ENCODE peak calls at places on chromosomes 1 and 21, in six cellular contexts. B is CD8-positive, alpha-beta T cell; F is tibial nerve; V is body of pancreas; D is neural progenitor cell; S is GM23248. O is an unnamed sample. For H3K4me1, the result is how much of the 10 kb centered on the place peaks cover.

GRCh38 chr1:46721204-46721603 is 2.3 kb upstream of the EFCAB14 start:
- DNase-seq in B (no peak), F (no peak), V (no peak), D (no peak), S (no peak), O (no peak)

GRCh38 chr1:154154534-154155181 is at the start of gene NUP210L:
- DNase-seq in B (no peak), F (peak), V (peak), D (peak), S (peak), O (no peak)

GRCh38 chr1:53343831-53344668 is 16.2 kb upstream of the LRP8 start:
- DNase-seq in B (no peak), F (no peak), V (no peak), D (no peak), S (peak), O (no peak)

GRCh38 chr1:1162597-1163537 is 10.8 kb upstream of the TTLL10 start:
- DNase-seq in B (no peak), F (no peak), V (peak), D (no peak), S (no peak), O (peak)

GRCh38 chr1:53375440-53375839 is 47.6 kb upstream of the LRP8 start:
- DNase-seq in B (no peak), F (no peak), V (no peak), D (no peak), S (no peak), O (no peak)

GRCh38 chr1:35883681-35884155 is 709 bp downstream of the AGO1 start:
- DNase-seq in B (peak), F (no peak), V (peak), D (peak), S (peak), O (peak)

GRCh38 chr1:92826792-92827191 is 5.0 kb upstream of the RPL5 start:
- DNase-seq in B (no peak), F (no peak), V (no peak), D (no peak), S (peak), O (no peak)

GRCh38 chr1:11787804-11788436 is 17.8 kb downstream of the MTHFR start:
- DNase-seq in B (no peak), F (no peak), V (no peak), D (peak), S (no peak), O (no peak)

GRCh38 chr1:177811461-177811860 is 158.4 kb downstream of the SEC16B start:
- DNase-seq in B (no peak), F (no peak), V (no peak), D (no peak), S (no peak), O (no peak)

GRCh38 chr21:40386301-40386911 is 460.6 kb downstream of the DSCAM start:
- DNase-seq in B (no peak), F (peak), V (peak), D (peak), S (peak), O (peak)

GRCh38 chr1:161001537-161001936 is 19.4 kb downstream of the F11R start:
- DNase-seq in B (no peak), F (no peak), V (no peak), D (no peak), S (peak), O (no peak)

GRCh38 chr1:195005338-195005737 is 1602.9 kb downstream of the KCNT2 start:
- DNase-seq in B (no peak), F (no peak), V (no peak), D (no peak), S (no peak), O (no peak)

GRCh38 chr1:247156787-247157232 is 15.0 kb downstream of the ZNF124 start:
- DNase-seq in B (no peak), F (no peak), V (no peak), D (no peak), S (peak), O (no peak)

GRCh38 chr1:54453089-54453488 is 46.9 kb upstream of the SSBP3 start:
- DNase-seq in B (no peak), F (no peak), V (no peak), D (no peak), S (no peak), O (no peak)

GRCh38 chr1:38708701-38709258 is 150.8 kb downstream of the RRAGC start:
- DNase-seq in B (no peak), F (no peak), V (no peak), D (no peak), S (no peak), O (no peak)

GRCh38 chr1:18580087-18580486 is 50.6 kb upstream of the PAX7 start:
- DNase-seq in B (no peak), F (no peak), V (no peak), D (no peak), S (no peak), O (no peak)

GRCh38 chr1:15866696-15867687 is 19.5 kb downstream of the SPEN start:
- DNase-seq in B (no peak), F (no peak), V (no peak), D (no peak), S (peak), O (no peak)

GRCh38 chr1:6353948-6354658 is 39.5 kb downstream of the ACOT7 start:
- DNase-seq in B (no peak), F (no peak), V (peak), D (no peak), S (no peak), O (peak)

GRCh38 chr1:183543619-183544204 is 46.5 kb downstream of the NCF2 start:
- DNase-seq in B (no peak), F (no peak), V (no peak), D (peak), S (peak), O (peak)

GRCh38 chr1:201329286-201329685 is 46.0 kb downstream of the PKP1 start:
- DNase-seq in B (no peak), F (no peak), V (no peak), D (no peak), S (peak), O (no peak)

GRCh38 chr1:206738370-206739366 is 31.9 kb upstream of the IL19 start:
- DNase-seq in B (no peak), F (no peak), V (peak), D (peak), S (peak), O (peak)

GRCh38 chr1:244918422-244919319 is 54.3 kb upstream of the HNRNPU start:
- DNase-seq in B (peak), F (no peak), V (peak), D (peak), S (peak), O (peak)

GRCh38 chr1:156709743-156710489 is 4.5 kb upstream of the CRABP2 start:
- DNase-seq in B (no peak), F (peak), V (peak), D (peak), S (peak), O (peak)

GRCh38 chr1:99137546-99138206 is 126.6 kb upstream of the PLPPR4 start:
- DNase-seq in B (no peak), F (no peak), V (no peak), D (no peak), S (no peak), O (no peak)

GRCh38 chr1:165988275-165988674 is 160.9 kb downstream of the UCK2 start:
- DNase-seq in B (no peak), F (no peak), V (no peak), D (peak), S (no peak), O (no peak)

GRCh38 chr1:147472953-147473734 is 68.2 kb upstream of the BCL9 start:
- DNase-seq in B (no peak), F (no peak), V (no peak), D (no peak), S (peak), O (no peak)

GRCh38 chr1:151993734-151994496 is at the start of gene S100A10:
- DNase-seq in B (peak), F (peak), V (peak), D (peak), S (peak), O (peak)
- H3K27ac ChIP-seq in B (peak), F (peak), V (peak), D (no peak), S (peak), O (peak)

DNA sequence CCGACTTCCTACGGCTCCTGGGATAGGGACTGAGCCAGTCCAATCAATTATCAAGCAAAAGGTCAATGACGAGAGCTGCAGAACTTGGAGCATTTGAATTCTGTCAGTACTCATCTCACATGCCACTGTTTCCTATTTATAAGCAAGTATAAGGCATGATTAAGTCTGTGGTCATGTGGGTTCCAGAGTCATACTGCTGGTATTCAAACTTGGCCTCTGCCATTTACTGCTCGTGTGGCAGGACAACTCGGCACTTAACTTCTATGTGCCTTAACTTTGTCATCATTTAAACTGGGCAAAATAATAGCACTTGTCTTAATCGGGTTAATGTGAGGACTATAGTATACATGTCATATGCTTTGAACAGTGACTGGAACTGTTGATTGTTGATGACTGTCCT is 44.9 kb upstream of the TNFSF18 start:
- DNase-seq in B (no peak), F (no peak), V (no peak), D (no peak), S (peak), O (no peak)
- H3K4me3 ChIP-seq in B (no peak), F (no peak), V (no peak), D (no peak), S (peak), O (no peak)

GRCh38 chr1:180028864-180029263 is 74.3 kb downstream of the CEP350 start:
- DNase-seq in B (no peak), F (no peak), V (no peak), D (no peak), S (peak), O (no peak)
- H3K4me1 ChIP-seq in B (under half), F (under half), V (under half), D (under half), S (under half), O (under half)

GRCh38 chr1:220681220-220681847 is 8.8 kb upstream of the C1orf115 start:
- DNase-seq in B (no peak), F (no peak), V (no peak), D (no peak), S (peak), O (peak)
- H3K27ac ChIP-seq in B (no peak), F (no peak), V (no peak), D (no peak), S (no peak), O (no peak)

GRCh38 chr21:29155933-29156260 is 25.5 kb downstream of the MAP3K7CL start:
- DNase-seq in B (no peak), F (no peak), V (no peak), D (no peak), S (no peak), O (no peak)
- H3K4me3 ChIP-seq in B (no peak), F (no peak), V (no peak), D (peak), S (peak), O (no peak)

GRCh38 chr1:145995148-145995851 is 1.1 kb downstream of the TXNIP start:
- DNase-seq in B (no peak), F (no peak), V (no peak), D (no peak), S (peak), O (no peak)
- H3K4me1 ChIP-seq in B (under half), F (under half), V (half or more), D (under half), S (under half), O (under half)

GRCh38 chr21:42991992-42992740 is 17.8 kb downstream of the PKNOX1 start:
- DNase-seq in B (no peak), F (no peak), V (peak), D (no peak), S (peak), O (no peak)
- H3K27ac ChIP-seq in B (no peak), F (no peak), V (peak), D (no peak), S (peak), O (no peak)

GRCh38 chr1:44049839-44050238 is 18.6 kb upstream of the SLC6A9 start:
- DNase-seq in B (no peak), F (no peak), V (no peak), D (no peak), S (peak), O (no peak)

GRCh38 chr1:44044071-44044801 is 13.0 kb upstream of the SLC6A9 start:
- DNase-seq in B (no peak), F (no peak), V (no peak), D (no peak), S (peak), O (no peak)

GRCh38 chr1:44048816-44049215 is 17.6 kb upstream of the SLC6A9 start:
- DNase-seq in B (no peak), F (no peak), V (no peak), D (no peak), S (peak), O (no peak)

GRCh38 chr1:44045064-44045463 is 13.8 kb upstream of the SLC6A9 start:
- DNase-seq in B (no peak), F (no peak), V (no peak), D (no peak), S (no peak), O (no peak)

GRCh38 chr1:44047131-44047530 is 15.9 kb upstream of the SLC6A9 start:
- DNase-seq in B (no peak), F (no peak), V (no peak), D (no peak), S (peak), O (no peak)
- H3K4me3 ChIP-seq in B (no peak), F (no peak), V (no peak), D (no peak), S (peak), O (no peak)

GRCh38 chr1:208176654-208177053 is 67.5 kb downstream of the PLXNA2 start:
- DNase-seq in B (no peak), F (no peak), V (no peak), D (no peak), S (no peak), O (peak)

GRCh38 chr1:208174736-208175507 is 69.3 kb downstream of the PLXNA2 start:
- DNase-seq in B (no peak), F (no peak), V (peak), D (no peak), S (peak), O (peak)

GRCh38 chr1:208173749-208174148 is 70.4 kb downstream of the PLXNA2 start:
- DNase-seq in B (no peak), F (no peak), V (no peak), D (no peak), S (no peak), O (no peak)

GRCh38 chr1:208174200-208174599 is 70.0 kb downstream of the PLXNA2 start:
- DNase-seq in B (no peak), F (no peak), V (no peak), D (no peak), S (no peak), O (no peak)

GRCh38 chr1:208175508-208175895 is 68.7 kb downstream of the PLXNA2 start:
- DNase-seq in B (no peak), F (no peak), V (no peak), D (no peak), S (no peak), O (no peak)
- H3K4me1 ChIP-seq in B (under half), F (under half), V (half or more), D (half or more), S (under half), O (under half)

DNA sequence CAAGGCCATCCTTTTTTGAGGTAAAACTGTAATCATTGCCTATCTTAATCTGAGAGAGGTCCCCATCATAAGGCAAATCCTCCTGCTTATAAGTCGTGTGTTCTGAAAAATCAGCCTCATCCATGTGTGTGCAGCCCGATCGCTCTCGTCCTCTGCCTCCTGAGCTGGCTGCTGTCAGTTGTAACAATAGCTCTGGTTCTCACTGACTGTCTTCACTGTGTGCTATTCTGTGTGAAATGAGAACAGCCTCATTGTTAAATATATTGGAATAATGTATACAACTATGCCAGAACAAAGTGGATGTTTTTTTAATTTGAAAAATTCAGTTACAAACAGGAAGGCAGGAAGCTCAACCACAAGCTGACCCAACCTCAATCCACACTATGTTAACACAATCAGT is 4.4 kb downstream of the AKNAD1 start:
- DNase-seq in B (no peak), F (no peak), V (no peak), D (no peak), S (peak), O (no peak)
- H3K27ac ChIP-seq in B (no peak), F (peak), V (no peak), D (no peak), S (no peak), O (no peak)